ENCODE peak calls at places on chromosomes 4 and X, in six cellular contexts. One of them, this sample, is unnamed.

GRCh38 chr4:54570822-54571221 is 86.9 kb upstream of the KIT start:
- DNase-seq in stromal cell of bone marrow: no peak
- DNase-seq in stimulated activated CD4-positive, alpha-beta T cell treated with anti-CD3 and anti-CD28 coated beads, Interleukin-2, amount 100 ng/mL, for 24 hours: no peak
- DNase-seq in HEK293T: no peak
- DNase-seq in activated CD4-positive, alpha-beta T cell treated with anti-CD3 and anti-CD28 coated beads, Interleukin-2, amount 50 U/mL, for 1 hour: no peak
- DNase-seq in T-helper 17 cell: no peak
- DNase-seq in this sample: no peak

GRCh38 chr4:140308366-140309123 is 64.9 kb upstream of the SCOC start:
- DNase-seq in stimulated activated CD4-positive, alpha-beta T cell treated with anti-CD3 and anti-CD28 coated beads, Interleukin-2, amount 100 ng/mL, for 24 hours: no peak
- DNase-seq in activated CD4-positive, alpha-beta T cell treated with anti-CD3 and anti-CD28 coated beads, Interleukin-2, amount 50 U/mL, for 1 hour: no peak
- DNase-seq in HEK293T: no peak
- DNase-seq in T-helper 17 cell: no peak
- DNase-seq in stromal cell of bone marrow: peak
- DNase-seq in this sample: no peak

GRCh38 chr4:154497901-154498300 is 6.3 kb upstream of the DCHS2 start:
- DNase-seq in T-helper 17 cell: no peak
- DNase-seq in stimulated activated CD4-positive, alpha-beta T cell treated with anti-CD3 and anti-CD28 coated beads, Interleukin-2, amount 100 ng/mL, for 24 hours: no peak
- DNase-seq in stromal cell of bone marrow: no peak
- DNase-seq in activated CD4-positive, alpha-beta T cell treated with anti-CD3 and anti-CD28 coated beads, Interleukin-2, amount 50 U/mL, for 1 hour: no peak
- DNase-seq in HEK293T: no peak
- DNase-seq in this sample: no peak

GRCh38 chr4:27779827-27780226 is 919.2 kb downstream of the STIM2 start:
- DNase-seq in HEK293T: no peak
- DNase-seq in activated CD4-positive, alpha-beta T cell treated with anti-CD3 and anti-CD28 coated beads, Interleukin-2, amount 50 U/mL, for 1 hour: no peak
- DNase-seq in stimulated activated CD4-positive, alpha-beta T cell treated with anti-CD3 and anti-CD28 coated beads, Interleukin-2, amount 100 ng/mL, for 24 hours: no peak
- DNase-seq in stromal cell of bone marrow: no peak
- DNase-seq in T-helper 17 cell: no peak
- DNase-seq in this sample: no peak

GRCh38 chr4:146342600-146343192 is 128.4 kb downstream of the REELD1 start:
- DNase-seq in stromal cell of bone marrow: no peak
- DNase-seq in stimulated activated CD4-positive, alpha-beta T cell treated with anti-CD3 and anti-CD28 coated beads, Interleukin-2, amount 100 ng/mL, for 24 hours: peak
- DNase-seq in HEK293T: no peak
- DNase-seq in T-helper 17 cell: no peak
- DNase-seq in activated CD4-positive, alpha-beta T cell treated with anti-CD3 and anti-CD28 coated beads, Interleukin-2, amount 50 U/mL, for 1 hour: peak
- DNase-seq in this sample: peak

GRCh38 chr4:8328456-8328855 is 58.9 kb downstream of the HTRA3 start:
- DNase-seq in stimulated activated CD4-positive, alpha-beta T cell treated with anti-CD3 and anti-CD28 coated beads, Interleukin-2, amount 100 ng/mL, for 24 hours: no peak
- DNase-seq in T-helper 17 cell: no peak
- DNase-seq in activated CD4-positive, alpha-beta T cell treated with anti-CD3 and anti-CD28 coated beads, Interleukin-2, amount 50 U/mL, for 1 hour: no peak
- DNase-seq in HEK293T: no peak
- DNase-seq in stromal cell of bone marrow: no peak
- DNase-seq in this sample: no peak

GRCh38 chr4:112234952-112235609 is 3.5 kb downstream of the AP1AR start:
- DNase-seq in activated CD4-positive, alpha-beta T cell treated with anti-CD3 and anti-CD28 coated beads, Interleukin-2, amount 50 U/mL, for 1 hour: peak
- DNase-seq in stimulated activated CD4-positive, alpha-beta T cell treated with anti-CD3 and anti-CD28 coated beads, Interleukin-2, amount 100 ng/mL, for 24 hours: peak
- DNase-seq in HEK293T: peak
- DNase-seq in stromal cell of bone marrow: peak
- DNase-seq in T-helper 17 cell: peak
- DNase-seq in this sample: peak

GRCh38 chrX:64850371-64851082 is 125.7 kb downstream of the ZC4H2 start:
- DNase-seq in activated CD4-positive, alpha-beta T cell treated with anti-CD3 and anti-CD28 coated beads, Interleukin-2, amount 50 U/mL, for 1 hour: no peak
- DNase-seq in stimulated activated CD4-positive, alpha-beta T cell treated with anti-CD3 and anti-CD28 coated beads, Interleukin-2, amount 100 ng/mL, for 24 hours: no peak
- DNase-seq in HEK293T: no peak
- DNase-seq in stromal cell of bone marrow: no peak
- DNase-seq in T-helper 17 cell: no peak
- DNase-seq in this sample: no peak

GRCh38 chr4:83362492-83363329 is 28.1 kb upstream of the HPSE start:
- DNase-seq in stromal cell of bone marrow: peak
- DNase-seq in T-helper 17 cell: no peak
- DNase-seq in activated CD4-positive, alpha-beta T cell treated with anti-CD3 and anti-CD28 coated beads, Interleukin-2, amount 50 U/mL, for 1 hour: no peak
- DNase-seq in HEK293T: no peak
- DNase-seq in stimulated activated CD4-positive, alpha-beta T cell treated with anti-CD3 and anti-CD28 coated beads, Interleukin-2, amount 100 ng/mL, for 24 hours: no peak
- DNase-seq in this sample: no peak

GRCh38 chr4:53763813-53764597 is 172.7 kb upstream of the LNX1 start:
- DNase-seq in activated CD4-positive, alpha-beta T cell treated with anti-CD3 and anti-CD28 coated beads, Interleukin-2, amount 50 U/mL, for 1 hour: no peak
- DNase-seq in HEK293T: no peak
- DNase-seq in T-helper 17 cell: no peak
- DNase-seq in stimulated activated CD4-positive, alpha-beta T cell treated with anti-CD3 and anti-CD28 coated beads, Interleukin-2, amount 100 ng/mL, for 24 hours: no peak
- DNase-seq in stromal cell of bone marrow: no peak
- DNase-seq in this sample: no peak

GRCh38 chr4:74531952-74532794 is 87.2 kb downstream of the AREG start:
- DNase-seq in activated CD4-positive, alpha-beta T cell treated with anti-CD3 and anti-CD28 coated beads, Interleukin-2, amount 50 U/mL, for 1 hour: no peak
- DNase-seq in stromal cell of bone marrow: peak
- DNase-seq in HEK293T: peak
- DNase-seq in stimulated activated CD4-positive, alpha-beta T cell treated with anti-CD3 and anti-CD28 coated beads, Interleukin-2, amount 100 ng/mL, for 24 hours: no peak
- DNase-seq in T-helper 17 cell: no peak
- DNase-seq in this sample: no peak

GRCh38 chrX:100635989-100636320 is 651 bp downstream of the TSPAN6 start:
- DNase-seq in HEK293T: no peak
- DNase-seq in activated CD4-positive, alpha-beta T cell treated with anti-CD3 and anti-CD28 coated beads, Interleukin-2, amount 50 U/mL, for 1 hour: no peak
- DNase-seq in stimulated activated CD4-positive, alpha-beta T cell treated with anti-CD3 and anti-CD28 coated beads, Interleukin-2, amount 100 ng/mL, for 24 hours: no peak
- DNase-seq in stromal cell of bone marrow: no peak
- DNase-seq in T-helper 17 cell: no peak
- DNase-seq in this sample: no peak

GRCh38 chr4:2040391-2041233 is 18.5 kb upstream of the NAT8L start:
- DNase-seq in HEK293T: no peak
- DNase-seq in stromal cell of bone marrow: no peak
- DNase-seq in activated CD4-positive, alpha-beta T cell treated with anti-CD3 and anti-CD28 coated beads, Interleukin-2, amount 50 U/mL, for 1 hour: no peak
- DNase-seq in stimulated activated CD4-positive, alpha-beta T cell treated with anti-CD3 and anti-CD28 coated beads, Interleukin-2, amount 100 ng/mL, for 24 hours: no peak
- DNase-seq in T-helper 17 cell: no peak
- DNase-seq in this sample: no peak

GRCh38 chrX:82224961-82225360 is 1023.1 kb downstream of the SH3BGRL start:
- DNase-seq in stromal cell of bone marrow: no peak
- DNase-seq in stimulated activated CD4-positive, alpha-beta T cell treated with anti-CD3 and anti-CD28 coated beads, Interleukin-2, amount 100 ng/mL, for 24 hours: no peak
- DNase-seq in activated CD4-positive, alpha-beta T cell treated with anti-CD3 and anti-CD28 coated beads, Interleukin-2, amount 50 U/mL, for 1 hour: no peak
- DNase-seq in HEK293T: no peak
- DNase-seq in T-helper 17 cell: no peak
- DNase-seq in this sample: no peak

GRCh38 chr4:122917731-122918130 is 4.7 kb downstream of the NUDT6 start:
- DNase-seq in activated CD4-positive, alpha-beta T cell treated with anti-CD3 and anti-CD28 coated beads, Interleukin-2, amount 50 U/mL, for 1 hour: no peak
- DNase-seq in HEK293T: no peak
- DNase-seq in stimulated activated CD4-positive, alpha-beta T cell treated with anti-CD3 and anti-CD28 coated beads, Interleukin-2, amount 100 ng/mL, for 24 hours: no peak
- DNase-seq in stromal cell of bone marrow: no peak
- DNase-seq in T-helper 17 cell: no peak
- DNase-seq in this sample: no peak

GRCh38 chrX:6226053-6226645 is 2.5 kb downstream of the NLGN4X start:
- DNase-seq in stimulated activated CD4-positive, alpha-beta T cell treated with anti-CD3 and anti-CD28 coated beads, Interleukin-2, amount 100 ng/mL, for 24 hours: no peak
- DNase-seq in activated CD4-positive, alpha-beta T cell treated with anti-CD3 and anti-CD28 coated beads, Interleukin-2, amount 50 U/mL, for 1 hour: no peak
- DNase-seq in T-helper 17 cell: no peak
- DNase-seq in HEK293T: no peak
- DNase-seq in stromal cell of bone marrow: no peak
- DNase-seq in this sample: no peak

This sample was measured in T-cell.